ENCODE peak calls at places on chromosomes 6 and 20, in four cellular contexts. U is nephron progenitor cell, Z is NT2/D1, B is HTR-8/SVneo. I is an unnamed sample.

GRCh38 chr6:71822626-71823025 is 63.7 kb upstream of the RIMS1 start:
- DNase-seq in B (no peak), Z (no peak), U (no peak), I (no peak)

GRCh38 chr6:14550817-14551216 is 433.2 kb downstream of the CD83 start:
- DNase-seq in B (no peak), U (no peak), Z (no peak), I (no peak)

GRCh38 chr6:109978174-109979032 is at the start of gene GPR6:
- DNase-seq in Z (peak), B (peak), U (peak), I (peak)

GRCh38 chr6:2866183-2866846 is 24.7 kb upstream of the SERPINB1 start:
- DNase-seq in Z (no peak), U (no peak), B (no peak), I (no peak)

GRCh38 chr6:11804706-11805105 is 26.1 kb upstream of the ADTRP start:
- DNase-seq in U (no peak), B (no peak), Z (no peak), I (no peak)

GRCh38 chr20:646107-646867 is 6.7 kb downstream of the SRXN1 start:
- DNase-seq in B (no peak), Z (no peak), U (no peak), I (no peak)

GRCh38 chr6:112296122-112296521 is 41.8 kb upstream of the LAMA4 start:
- DNase-seq in U (peak), B (peak), Z (no peak), I (peak)

GRCh38 chr20:53626584-53626983 is 32.9 kb upstream of the ZNF217 start:
- DNase-seq in B (no peak), Z (no peak), U (no peak), I (no peak)

GRCh38 chr6:63807056-63807455 is 171.5 kb downstream of the PHF3 start:
- DNase-seq in B (no peak), U (no peak), Z (no peak), I (no peak)